ENCODE peak calls at places on chromosomes 12 and 14, in five cellular contexts. One of them, this sample, is unnamed.
A peak's percentile ranks its signal among the peaks of the same experiment; 100 is the strongest.

GRCh38 chr14:50839696-50840095 is 8.7 kb upstream of the NIN start:
- DNase-seq in bronchial epithelial cell: no peak
- DNase-seq in stimulated activated CD8-positive, alpha-beta memory T cell treated with anti-CD3 and anti-CD28 coated beads, Interleukin-7, amount 100 ng/mL, for 24 hours: no peak
- DNase-seq in NCI-H526: no peak
- DNase-seq in NCI-H1092 treated with DMSO at 0.1 percent for 48 hours: no peak
- DNase-seq in this sample: no peak

GRCh38 chr12:59036973-59037807 is 116.9 kb upstream of the LRIG3 start:
- DNase-seq in bronchial epithelial cell: no peak
- DNase-seq in stimulated activated CD8-positive, alpha-beta memory T cell treated with anti-CD3 and anti-CD28 coated beads, Interleukin-7, amount 100 ng/mL, for 24 hours: no peak
- DNase-seq in NCI-H526: peak; percentile 25
- DNase-seq in NCI-H1092 treated with DMSO at 0.1 percent for 48 hours: no peak
- DNase-seq in this sample: no peak

GRCh38 chr12:112327209-112327930 is 54.9 kb downstream of the HECTD4 start:
- DNase-seq in bronchial epithelial cell: no peak
- DNase-seq in stimulated activated CD8-positive, alpha-beta memory T cell treated with anti-CD3 and anti-CD28 coated beads, Interleukin-7, amount 100 ng/mL, for 24 hours: no peak
- DNase-seq in NCI-H526: no peak
- DNase-seq in NCI-H1092 treated with DMSO at 0.1 percent for 48 hours: no peak
- DNase-seq in this sample: no peak

GRCh38 chr12:104452046-104452445 is 4.7 kb upstream of the CHST11 start:
- DNase-seq in bronchial epithelial cell: no peak
- DNase-seq in stimulated activated CD8-positive, alpha-beta memory T cell treated with anti-CD3 and anti-CD28 coated beads, Interleukin-7, amount 100 ng/mL, for 24 hours: no peak
- DNase-seq in NCI-H526: no peak
- DNase-seq in NCI-H1092 treated with DMSO at 0.1 percent for 48 hours: no peak
- DNase-seq in this sample: no peak

GRCh38 chr14:90445011-90445410 is 48.2 kb downstream of the CALM1 start:
- DNase-seq in bronchial epithelial cell: no peak
- DNase-seq in stimulated activated CD8-positive, alpha-beta memory T cell treated with anti-CD3 and anti-CD28 coated beads, Interleukin-7, amount 100 ng/mL, for 24 hours: no peak
- DNase-seq in NCI-H526: no peak
- DNase-seq in NCI-H1092 treated with DMSO at 0.1 percent for 48 hours: no peak
- DNase-seq in this sample: no peak

GRCh38 chr12:96416033-96416790 is 16.0 kb upstream of the CDK17 start:
- DNase-seq in bronchial epithelial cell: peak; percentile 99
- DNase-seq in stimulated activated CD8-positive, alpha-beta memory T cell treated with anti-CD3 and anti-CD28 coated beads, Interleukin-7, amount 100 ng/mL, for 24 hours: no peak
- DNase-seq in NCI-H526: no peak
- DNase-seq in NCI-H1092 treated with DMSO at 0.1 percent for 48 hours: no peak
- DNase-seq in this sample: no peak

GRCh38 chr12:108804361-108804949 is 52.9 kb downstream of the SSH1 start:
- DNase-seq in bronchial epithelial cell: no peak
- DNase-seq in stimulated activated CD8-positive, alpha-beta memory T cell treated with anti-CD3 and anti-CD28 coated beads, Interleukin-7, amount 100 ng/mL, for 24 hours: no peak
- DNase-seq in NCI-H526: no peak
- DNase-seq in NCI-H1092 treated with DMSO at 0.1 percent for 48 hours: no peak
- DNase-seq in this sample: no peak

GRCh38 chr12:103969391-103969790 is 3.7 kb downstream of the TDG start:
- DNase-seq in bronchial epithelial cell: peak; percentile 39
- DNase-seq in stimulated activated CD8-positive, alpha-beta memory T cell treated with anti-CD3 and anti-CD28 coated beads, Interleukin-7, amount 100 ng/mL, for 24 hours: no peak
- DNase-seq in NCI-H526: no peak
- DNase-seq in NCI-H1092 treated with DMSO at 0.1 percent for 48 hours: no peak
- DNase-seq in this sample: no peak

GRCh38 chr12:93780115-93780641 is 103.0 kb downstream of the CRADD start:
- DNase-seq in bronchial epithelial cell: no peak
- DNase-seq in stimulated activated CD8-positive, alpha-beta memory T cell treated with anti-CD3 and anti-CD28 coated beads, Interleukin-7, amount 100 ng/mL, for 24 hours: no peak
- DNase-seq in NCI-H526: no peak
- DNase-seq in NCI-H1092 treated with DMSO at 0.1 percent for 48 hours: no peak
- DNase-seq in this sample: no peak

GRCh38 chr12:121789800-121790748 is 3.4 kb downstream of the RHOF start:
- DNase-seq in bronchial epithelial cell: no peak
- DNase-seq in stimulated activated CD8-positive, alpha-beta memory T cell treated with anti-CD3 and anti-CD28 coated beads, Interleukin-7, amount 100 ng/mL, for 24 hours: peak; percentile 85
- DNase-seq in NCI-H526: no peak
- DNase-seq in NCI-H1092 treated with DMSO at 0.1 percent for 48 hours: no peak
- DNase-seq in this sample: peak; percentile 87

GRCh38 chr12:64522316-64522715 is 70.4 kb downstream of the TBK1 start:
- DNase-seq in bronchial epithelial cell: peak; percentile 8
- DNase-seq in stimulated activated CD8-positive, alpha-beta memory T cell treated with anti-CD3 and anti-CD28 coated beads, Interleukin-7, amount 100 ng/mL, for 24 hours: no peak
- DNase-seq in NCI-H526: no peak
- DNase-seq in NCI-H1092 treated with DMSO at 0.1 percent for 48 hours: no peak
- DNase-seq in this sample: no peak

GRCh38 chr14:104820669-104821228 is 19.8 kb downstream of the ZBTB42 start:
- DNase-seq in bronchial epithelial cell: peak; percentile 50
- DNase-seq in stimulated activated CD8-positive, alpha-beta memory T cell treated with anti-CD3 and anti-CD28 coated beads, Interleukin-7, amount 100 ng/mL, for 24 hours: no peak
- DNase-seq in NCI-H526: peak; percentile 76
- DNase-seq in NCI-H1092 treated with DMSO at 0.1 percent for 48 hours: no peak
- DNase-seq in this sample: no peak

GRCh38 chr12:88946377-88946997 is 366.2 kb upstream of the KITLG start:
- DNase-seq in bronchial epithelial cell: peak; percentile 55
- DNase-seq in stimulated activated CD8-positive, alpha-beta memory T cell treated with anti-CD3 and anti-CD28 coated beads, Interleukin-7, amount 100 ng/mL, for 24 hours: no peak
- DNase-seq in NCI-H526: peak; percentile 42
- DNase-seq in NCI-H1092 treated with DMSO at 0.1 percent for 48 hours: no peak
- DNase-seq in this sample: no peak

GRCh38 chr12:12612403-12612802 is 727 bp downstream of the CREBL2 start:
- DNase-seq in bronchial epithelial cell: peak; percentile 64
- DNase-seq in stimulated activated CD8-positive, alpha-beta memory T cell treated with anti-CD3 and anti-CD28 coated beads, Interleukin-7, amount 100 ng/mL, for 24 hours: no peak
- DNase-seq in NCI-H526: peak; percentile 47
- DNase-seq in NCI-H1092 treated with DMSO at 0.1 percent for 48 hours: peak; percentile 27
- DNase-seq in this sample: peak; percentile 55

GRCh38 chr14:77659822-77660221 is 43.4 kb upstream of the SPTLC2 start:
- DNase-seq in bronchial epithelial cell: no peak
- DNase-seq in stimulated activated CD8-positive, alpha-beta memory T cell treated with anti-CD3 and anti-CD28 coated beads, Interleukin-7, amount 100 ng/mL, for 24 hours: no peak
- DNase-seq in NCI-H526: no peak
- DNase-seq in NCI-H1092 treated with DMSO at 0.1 percent for 48 hours: no peak
- DNase-seq in this sample: no peak

GRCh38 chr12:131142891-131143637 is 189.4 kb downstream of the ADGRD1 start:
- DNase-seq in bronchial epithelial cell: no peak
- DNase-seq in stimulated activated CD8-positive, alpha-beta memory T cell treated with anti-CD3 and anti-CD28 coated beads, Interleukin-7, amount 100 ng/mL, for 24 hours: no peak
- DNase-seq in NCI-H526: no peak
- DNase-seq in NCI-H1092 treated with DMSO at 0.1 percent for 48 hours: no peak
- DNase-seq in this sample: no peak

GRCh38 chr12:56599797-56600196 is 30.3 kb downstream of the BAZ2A start:
- DNase-seq in bronchial epithelial cell: no peak
- DNase-seq in stimulated activated CD8-positive, alpha-beta memory T cell treated with anti-CD3 and anti-CD28 coated beads, Interleukin-7, amount 100 ng/mL, for 24 hours: no peak
- DNase-seq in NCI-H526: no peak
- DNase-seq in NCI-H1092 treated with DMSO at 0.1 percent for 48 hours: no peak
- DNase-seq in this sample: no peak

GRCh38 chr12:48863296-48863695 is 2.4 kb downstream of the RND1 start:
- DNase-seq in bronchial epithelial cell: no peak
- DNase-seq in stimulated activated CD8-positive, alpha-beta memory T cell treated with anti-CD3 and anti-CD28 coated beads, Interleukin-7, amount 100 ng/mL, for 24 hours: no peak
- DNase-seq in NCI-H526: no peak
- DNase-seq in NCI-H1092 treated with DMSO at 0.1 percent for 48 hours: no peak
- DNase-seq in this sample: no peak

GRCh38 chr12:115137812-115138521 is 454.0 kb upstream of the TBX3 start:
- DNase-seq in bronchial epithelial cell: no peak
- DNase-seq in stimulated activated CD8-positive, alpha-beta memory T cell treated with anti-CD3 and anti-CD28 coated beads, Interleukin-7, amount 100 ng/mL, for 24 hours: no peak
- DNase-seq in NCI-H526: no peak
- DNase-seq in NCI-H1092 treated with DMSO at 0.1 percent for 48 hours: no peak
- DNase-seq in this sample: no peak

GRCh38 chr14:45194964-45195363 is 58.0 kb downstream of the MIS18BP1 start:
- DNase-seq in bronchial epithelial cell: no peak
- DNase-seq in stimulated activated CD8-positive, alpha-beta memory T cell treated with anti-CD3 and anti-CD28 coated beads, Interleukin-7, amount 100 ng/mL, for 24 hours: no peak
- DNase-seq in NCI-H526: no peak
- DNase-seq in NCI-H1092 treated with DMSO at 0.1 percent for 48 hours: no peak
- DNase-seq in this sample: no peak

GRCh38 chr12:15423629-15424028 is 101.3 kb downstream of the PTPRO start:
- DNase-seq in bronchial epithelial cell: peak; percentile 72
- DNase-seq in stimulated activated CD8-positive, alpha-beta memory T cell treated with anti-CD3 and anti-CD28 coated beads, Interleukin-7, amount 100 ng/mL, for 24 hours: no peak
- DNase-seq in NCI-H526: no peak
- DNase-seq in NCI-H1092 treated with DMSO at 0.1 percent for 48 hours: no peak
- DNase-seq in this sample: no peak

GRCh38 chr12:124369055-124369900 is 74.4 kb downstream of the RFLNA start:
- DNase-seq in bronchial epithelial cell: no peak
- DNase-seq in stimulated activated CD8-positive, alpha-beta memory T cell treated with anti-CD3 and anti-CD28 coated beads, Interleukin-7, amount 100 ng/mL, for 24 hours: no peak
- DNase-seq in NCI-H526: no peak
- DNase-seq in NCI-H1092 treated with DMSO at 0.1 percent for 48 hours: no peak
- DNase-seq in this sample: no peak